ENCODE peak calls at places on chromosomes 16 and 17, in five cellular contexts. One of them, this sample, is unnamed.
A peak's percentile ranks its signal among the peaks of the same experiment; 100 is the strongest.

GRCh38 chr16:65763640-65764305 is 602.7 kb upstream of the CDH5 start:
- DNase-seq in heart right ventricle: no peak
- DNase-seq in left ventricle myocardium inferior: no peak
- DNase-seq in MM.1S: peak; percentile 85
- DNase-seq in neural progenitor cell: no peak
- DNase-seq in this sample: no peak

GRCh38 chr17:58006924-58007780 is at the start of gene SRSF1:
- DNase-seq in heart right ventricle: peak; percentile 98
- DNase-seq in MM.1S: peak; percentile 99
- DNase-seq in neural progenitor cell: peak; percentile 99
- DNase-seq in left ventricle myocardium inferior: peak; percentile 98
- DNase-seq in this sample: peak; percentile 97

GRCh38 chr17:35291802-35292201 is 48.9 kb downstream of the SLFN5 start:
- DNase-seq in neural progenitor cell: no peak
- DNase-seq in MM.1S: no peak
- DNase-seq in heart right ventricle: no peak
- DNase-seq in left ventricle myocardium inferior: no peak
- DNase-seq in this sample: no peak

GRCh38 chr17:3527896-3528603 is 29.6 kb downstream of the TRPV3 start:
- DNase-seq in neural progenitor cell: no peak
- DNase-seq in MM.1S: no peak
- DNase-seq in heart right ventricle: no peak
- DNase-seq in left ventricle myocardium inferior: no peak
- DNase-seq in this sample: no peak

GRCh38 chr16:67651039-67651438 is 6.1 kb downstream of the CARMIL2 start:
- DNase-seq in heart right ventricle: no peak
- DNase-seq in MM.1S: no peak
- DNase-seq in neural progenitor cell: no peak
- DNase-seq in left ventricle myocardium inferior: no peak
- DNase-seq in this sample: no peak

GRCh38 chr17:45248132-45248936 is 13.6 kb downstream of the SPATA32 start:
- DNase-seq in MM.1S: peak; percentile 90
- DNase-seq in heart right ventricle: no peak
- DNase-seq in left ventricle myocardium inferior: no peak
- DNase-seq in neural progenitor cell: peak; percentile 81
- DNase-seq in this sample: peak; percentile 55

GRCh38 chr17:9115446-9116265 is 94.3 kb downstream of the NTN1 start:
- DNase-seq in neural progenitor cell: peak; percentile 81
- DNase-seq in heart right ventricle: peak; percentile 66
- DNase-seq in left ventricle myocardium inferior: peak; percentile 66
- DNase-seq in MM.1S: no peak
- DNase-seq in this sample: no peak

GRCh38 chr17:60840456-60840855 is 162.8 kb downstream of the BCAS3 start:
- DNase-seq in heart right ventricle: no peak
- DNase-seq in MM.1S: no peak
- DNase-seq in neural progenitor cell: no peak
- DNase-seq in left ventricle myocardium inferior: no peak
- DNase-seq in this sample: no peak

GRCh38 chr17:66275651-66276050 is 26.8 kb upstream of the PRKCA start:
- DNase-seq in neural progenitor cell: no peak
- DNase-seq in heart right ventricle: no peak
- DNase-seq in MM.1S: no peak
- DNase-seq in left ventricle myocardium inferior: no peak
- DNase-seq in this sample: no peak

GRCh38 chr17:46811978-46812583 is 6.4 kb downstream of the WNT3 start:
- DNase-seq in left ventricle myocardium inferior: no peak
- DNase-seq in heart right ventricle: no peak
- DNase-seq in MM.1S: no peak
- DNase-seq in neural progenitor cell: peak; percentile 26
- DNase-seq in this sample: no peak

GRCh38 chr17:9893606-9894005 is 11.5 kb downstream of the RCVRN start:
- DNase-seq in heart right ventricle: no peak
- DNase-seq in left ventricle myocardium inferior: no peak
- DNase-seq in neural progenitor cell: no peak
- DNase-seq in MM.1S: no peak
- DNase-seq in this sample: no peak

GRCh38 chr17:39667262-39668140 is 752 bp upstream of the PNMT start:
- DNase-seq in heart right ventricle: peak; percentile 64
- DNase-seq in left ventricle myocardium inferior: peak; percentile 66
- DNase-seq in MM.1S: no peak
- DNase-seq in neural progenitor cell: peak; percentile 52
- DNase-seq in this sample: no peak

GRCh38 chr17:44777394-44778348 is 18.9 kb downstream of the ADAM11 start:
- DNase-seq in left ventricle myocardium inferior: no peak
- DNase-seq in neural progenitor cell: no peak
- DNase-seq in heart right ventricle: no peak
- DNase-seq in MM.1S: no peak
- DNase-seq in this sample: no peak

GRCh38 chr17:37182786-37183185 is 193.0 kb upstream of the C17orf78 start:
- DNase-seq in left ventricle myocardium inferior: no peak
- DNase-seq in neural progenitor cell: no peak
- DNase-seq in MM.1S: no peak
- DNase-seq in heart right ventricle: no peak
- DNase-seq in this sample: no peak

GRCh38 chr17:34733351-34733750 is 154.0 kb downstream of the TMEM132E start:
- DNase-seq in neural progenitor cell: no peak
- DNase-seq in heart right ventricle: no peak
- DNase-seq in MM.1S: no peak
- DNase-seq in left ventricle myocardium inferior: no peak
- DNase-seq in this sample: no peak

GRCh38 chr17:81238815-81239713 is at the start of the genes NDUFAF8 and TEPSIN:
- DNase-seq in MM.1S: peak; percentile 99
- DNase-seq in neural progenitor cell: peak; percentile 99
- DNase-seq in left ventricle myocardium inferior: peak; percentile 97
- DNase-seq in heart right ventricle: peak; percentile 95
- DNase-seq in this sample: peak; percentile 98

GRCh38 chr17:3693829-3694231 is 2.1 kb downstream of the P2RX5 start:
- DNase-seq in left ventricle myocardium inferior: no peak
- DNase-seq in MM.1S: peak; percentile 24
- DNase-seq in heart right ventricle: no peak
- DNase-seq in neural progenitor cell: no peak
- DNase-seq in this sample: no peak

GRCh38 chr16:24689128-24689527 is 40.3 kb upstream of the TNRC6A start:
- DNase-seq in left ventricle myocardium inferior: no peak
- DNase-seq in heart right ventricle: no peak
- DNase-seq in MM.1S: no peak
- DNase-seq in neural progenitor cell: peak; percentile 63
- DNase-seq in this sample: no peak

GRCh38 chr16:50154369-50154947 is 1.4 kb downstream of the TENT4B start:
- DNase-seq in left ventricle myocardium inferior: no peak
- DNase-seq in neural progenitor cell: no peak
- DNase-seq in heart right ventricle: no peak
- DNase-seq in MM.1S: peak; percentile 12
- DNase-seq in this sample: peak; percentile 13

GRCh38 chr16:24853830-24854229 is 8.1 kb downstream of the SLC5A11 start:
- DNase-seq in heart right ventricle: peak; percentile 26
- DNase-seq in neural progenitor cell: no peak
- DNase-seq in left ventricle myocardium inferior: peak; percentile 19
- DNase-seq in MM.1S: no peak
- DNase-seq in this sample: no peak

GRCh38 chr16:4016648-4017047 is 99.6 kb downstream of the ADCY9 start:
- DNase-seq in heart right ventricle: no peak
- DNase-seq in MM.1S: no peak
- DNase-seq in left ventricle myocardium inferior: no peak
- DNase-seq in neural progenitor cell: no peak
- DNase-seq in this sample: no peak

GRCh38 chr17:65541453-65541852 is 20.0 kb downstream of the AXIN2 start:
- DNase-seq in neural progenitor cell: no peak
- DNase-seq in MM.1S: no peak
- DNase-seq in left ventricle myocardium inferior: no peak
- DNase-seq in heart right ventricle: no peak
- DNase-seq in this sample: no peak

GRCh38 chr16:29849505-29849904 is 13.5 kb downstream of the CDIPT start:
- DNase-seq in neural progenitor cell: peak; percentile 45
- DNase-seq in MM.1S: no peak
- DNase-seq in heart right ventricle: no peak
- DNase-seq in left ventricle myocardium inferior: no peak
- DNase-seq in this sample: no peak

GRCh38 chr16:89002851-89003830 is 26.1 kb upstream of the CBFA2T3 start:
- DNase-seq in MM.1S: no peak
- DNase-seq in neural progenitor cell: no peak
- DNase-seq in heart right ventricle: no peak
- DNase-seq in left ventricle myocardium inferior: no peak
- DNase-seq in this sample: peak; percentile 62

GRCh38 chr16:18582902-18583301 is 21.0 kb upstream of the NOMO2 start:
- DNase-seq in heart right ventricle: no peak
- DNase-seq in MM.1S: no peak
- DNase-seq in left ventricle myocardium inferior: no peak
- DNase-seq in neural progenitor cell: no peak
- DNase-seq in this sample: no peak

GRCh38 chr16:22053921-22054341 is 38.4 kb upstream of the VWA3A start:
- DNase-seq in MM.1S: peak; percentile 12
- DNase-seq in neural progenitor cell: no peak
- DNase-seq in left ventricle myocardium inferior: no peak
- DNase-seq in heart right ventricle: no peak
- DNase-seq in this sample: no peak

GRCh38 chr17:32355649-32356377 is 5.9 kb downstream of the ZNF207 start:
- DNase-seq in left ventricle myocardium inferior: no peak
- DNase-seq in MM.1S: no peak
- DNase-seq in neural progenitor cell: no peak
- DNase-seq in heart right ventricle: no peak
- DNase-seq in this sample: no peak

GRCh38 chr17:57624390-57624789 is 120.7 kb downstream of the CCDC182 start:
- DNase-seq in heart right ventricle: no peak
- DNase-seq in MM.1S: no peak
- DNase-seq in left ventricle myocardium inferior: no peak
- DNase-seq in neural progenitor cell: no peak
- DNase-seq in this sample: no peak

GRCh38 chr17:79496422-79497005 is 114.3 kb downstream of the RBFOX3 start:
- DNase-seq in neural progenitor cell: no peak
- DNase-seq in MM.1S: no peak
- DNase-seq in left ventricle myocardium inferior: no peak
- DNase-seq in heart right ventricle: no peak
- DNase-seq in this sample: no peak

GRCh38 chr17:70563301-70563820 is 394.0 kb downstream of the KCNJ2 start:
- DNase-seq in heart right ventricle: no peak
- DNase-seq in left ventricle myocardium inferior: peak; percentile 19
- DNase-seq in neural progenitor cell: no peak
- DNase-seq in MM.1S: no peak
- DNase-seq in this sample: no peak

DNA sequence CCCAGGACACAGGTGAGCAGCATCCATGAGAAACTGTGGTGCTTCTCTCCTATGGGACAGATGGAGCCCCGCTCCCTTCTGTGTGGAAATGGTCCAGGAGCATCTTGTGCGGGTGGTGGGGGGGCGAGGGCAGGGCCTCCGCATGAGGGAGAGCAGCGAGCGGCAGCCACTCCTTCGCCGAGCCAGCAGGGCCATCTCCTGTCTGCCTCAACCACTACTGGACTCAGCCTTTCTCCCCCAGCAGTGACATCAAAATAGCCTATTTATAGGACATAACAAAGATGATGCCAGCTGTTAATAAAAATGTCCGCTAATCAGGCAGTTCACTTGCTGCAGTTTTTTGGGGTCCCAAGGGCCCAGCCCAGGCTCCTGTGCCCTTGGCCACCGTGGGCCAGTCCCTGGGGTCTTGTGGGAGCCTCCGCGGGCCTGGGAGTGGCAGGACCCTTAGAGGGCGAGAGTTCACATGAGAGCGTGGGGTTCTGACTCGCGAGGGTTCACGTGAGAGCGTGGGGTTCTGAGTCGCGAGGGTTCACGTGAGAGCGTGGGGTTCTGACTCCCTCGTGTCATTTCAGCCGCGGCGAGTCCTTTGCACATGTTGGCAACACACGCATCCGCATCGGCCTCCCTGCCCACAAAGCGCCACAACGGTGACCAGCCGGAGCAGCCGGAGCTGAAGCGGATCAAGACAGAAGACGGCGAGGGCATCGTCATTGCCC is 47.4 kb downstream of the WDR45B start:
- DNase-seq in neural progenitor cell: no peak
- DNase-seq in left ventricle myocardium inferior: no peak
- DNase-seq in MM.1S: no peak
- DNase-seq in heart right ventricle: no peak
- DNase-seq in this sample: no peak
- H3K36me3 ChIP-seq in neural progenitor cell: no peaks in the 10 kb centered on the region
- H3K36me3 ChIP-seq in left ventricle myocardium inferior: peaks cover 62% of the 10 kb centered on the region
- H3K36me3 ChIP-seq in MM.1S: peaks cover 22% of the 10 kb centered on the region
- H3K36me3 ChIP-seq in heart right ventricle: peaks cover 10% of the 10 kb centered on the region
- H3K36me3 ChIP-seq in this sample: peaks cover 5% of the 10 kb centered on the region

GRCh38 chr16:56793504-56793903 is 63.6 kb downstream of the NUP93 start:
- DNase-seq in MM.1S: peak; percentile 30
- DNase-seq in heart right ventricle: no peak
- DNase-seq in neural progenitor cell: no peak
- DNase-seq in left ventricle myocardium inferior: no peak
- DNase-seq in this sample: no peak
- TF ChIP-seq CTCF in MM.1S: peak; percentile 39
- TF ChIP-seq CTCF in heart right ventricle: no peak
- TF ChIP-seq CTCF in neural progenitor cell: peak; percentile 49
- TF ChIP-seq CTCF in left ventricle myocardium inferior: peak; percentile 36
- TF ChIP-seq CTCF in this sample: no peak

DNA sequence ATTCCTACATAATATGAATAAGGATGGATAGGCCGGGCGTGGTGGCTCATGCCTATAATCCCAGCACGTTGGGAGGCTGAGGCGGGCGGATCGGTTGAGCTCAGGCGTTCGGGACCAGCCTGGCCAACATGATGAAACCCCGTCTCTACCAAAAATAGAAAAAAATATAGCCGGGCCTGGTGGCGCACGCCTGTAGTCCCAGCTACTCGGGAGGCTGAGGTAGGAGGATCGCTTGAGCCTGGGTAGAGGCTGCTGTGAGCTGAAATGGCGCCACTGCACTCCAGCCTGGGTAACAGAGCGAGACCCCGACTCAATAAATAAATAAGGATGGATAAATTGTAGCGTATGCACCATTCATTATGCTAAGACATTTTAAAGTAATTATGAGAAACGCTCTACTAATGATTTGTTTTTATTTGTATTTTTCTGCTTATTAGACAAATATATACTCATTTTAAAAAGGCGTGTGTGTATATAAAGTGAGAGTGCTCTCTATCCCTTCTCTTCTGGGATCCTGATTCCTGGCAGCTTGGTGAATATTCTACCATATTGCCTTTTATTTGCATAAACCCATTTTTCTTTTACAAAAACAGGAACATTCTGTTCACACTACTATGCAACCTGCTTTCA is 26.3 kb downstream of the DDX19A start:
- DNase-seq in MM.1S: no peak
- DNase-seq in left ventricle myocardium inferior: no peak
- DNase-seq in neural progenitor cell: no peak
- DNase-seq in heart right ventricle: no peak
- DNase-seq in this sample: no peak
- H3K36me3 ChIP-seq in MM.1S: no peaks in the 10 kb centered on the region
- H3K36me3 ChIP-seq in left ventricle myocardium inferior: peaks cover 74% of the 10 kb centered on the region
- H3K36me3 ChIP-seq in neural progenitor cell: peaks cover 4% of the 10 kb centered on the region
- H3K36me3 ChIP-seq in heart right ventricle: peaks cover 28% of the 10 kb centered on the region
- H3K36me3 ChIP-seq in this sample: no peaks in the 10 kb centered on the region

GRCh38 chr16:841455-842060 is 41.0 kb upstream of the GNG13 start:
- DNase-seq in heart right ventricle: no peak
- DNase-seq in left ventricle myocardium inferior: no peak
- DNase-seq in MM.1S: no peak
- DNase-seq in neural progenitor cell: no peak
- DNase-seq in this sample: no peak

GRCh38 chr16:840561-841454 is 40.3 kb upstream of the GNG13 start:
- DNase-seq in neural progenitor cell: no peak
- DNase-seq in left ventricle myocardium inferior: no peak
- DNase-seq in heart right ventricle: peak; percentile 4
- DNase-seq in MM.1S: no peak
- DNase-seq in this sample: no peak

GRCh38 chr16:838741-839140 is 38.2 kb upstream of the GNG13 start:
- DNase-seq in left ventricle myocardium inferior: no peak
- DNase-seq in heart right ventricle: no peak
- DNase-seq in MM.1S: no peak
- DNase-seq in neural progenitor cell: no peak
- DNase-seq in this sample: no peak

GRCh38 chr16:842061-842476 is 41.5 kb upstream of the GNG13 start:
- DNase-seq in left ventricle myocardium inferior: no peak
- DNase-seq in heart right ventricle: no peak
- DNase-seq in MM.1S: no peak
- DNase-seq in neural progenitor cell: no peak
- DNase-seq in this sample: no peak

GRCh38 chr16:839643-840408 is 39.3 kb upstream of the GNG13 start:
- DNase-seq in heart right ventricle: no peak
- DNase-seq in MM.1S: no peak
- DNase-seq in neural progenitor cell: no peak
- DNase-seq in left ventricle myocardium inferior: no peak
- DNase-seq in this sample: no peak
- TF ChIP-seq CTCF in heart right ventricle: no peak
- TF ChIP-seq CTCF in MM.1S: no peak
- TF ChIP-seq CTCF in neural progenitor cell: no peak
- TF ChIP-seq CTCF in left ventricle myocardium inferior: no peak
- TF ChIP-seq CTCF in this sample: no peak

This sample was measured in pancreas.